ENCODE peak calls at places on chromosome 20, in seven cellular contexts. T is heart left ventricle, Q is testis, X is transverse colon, F is esophagus squamous epithelium, U is HepG2, C is stomach. N is an unnamed sample.

GRCh38 chr20:47453167-47453782 is 48.4 kb upstream of the NCOA3 start:
- DNase-seq in T (no peak), Q (no peak), X (peak), F (no peak), U (peak), C (no peak), N (peak)

GRCh38 chr20:64154590-64155257 is 9.5 kb upstream of the MYT1 start:
- DNase-seq in T (no peak), Q (no peak), X (no peak), F (no peak), U (no peak), C (no peak), N (no peak)

GRCh38 chr20:2133318-2134183 is 31.9 kb downstream of the STK35 start:
- DNase-seq in T (no peak), Q (no peak), X (no peak), F (no peak), U (no peak), C (no peak), N (peak)

GRCh38 chr20:41694796-41695195 is 76.6 kb upstream of the CHD6 start:
- DNase-seq in T (no peak), Q (no peak), X (no peak), F (no peak), U (no peak), C (no peak), N (no peak)

GRCh38 chr20:51528263-51529026 is 14.1 kb downstream of the NFATC2 start:
- DNase-seq in T (no peak), Q (no peak), X (no peak), F (no peak), U (no peak), C (no peak), N (no peak)

GRCh38 chr20:8330785-8331699 is 199.0 kb downstream of the PLCB1 start:
- DNase-seq in T (no peak), Q (no peak), X (no peak), F (no peak), U (peak), C (no peak), N (no peak)

GRCh38 chr20:1122388-1123315 is 4.2 kb downstream of the PSMF1 start:
- DNase-seq in T (peak), Q (no peak), X (peak), F (no peak), U (peak), C (peak), N (no peak)

GRCh38 chr20:32727663-32728062 is 15.6 kb downstream of the COMMD7 start:
- DNase-seq in T (no peak), Q (no peak), X (no peak), F (no peak), U (no peak), C (no peak), N (peak)

GRCh38 chr20:22525821-22526220 is 58.6 kb downstream of the FOXA2 start:
- DNase-seq in T (no peak), Q (no peak), X (no peak), F (no peak), U (peak), C (no peak), N (no peak)

GRCh38 chr20:45775411-45775810 is 16.3 kb downstream of the WFDC3 start:
- DNase-seq in T (no peak), Q (no peak), X (no peak), F (no peak), U (no peak), C (no peak), N (no peak)

GRCh38 chr20:35463455-35464300 is 8.3 kb downstream of the CEP250 start:
- DNase-seq in T (peak), Q (peak), X (peak), F (no peak), U (peak), C (peak), N (peak)

GRCh38 chr20:48190757-48191156 is 405.5 kb upstream of the SULF2 start:
- DNase-seq in T (no peak), Q (no peak), X (peak), F (no peak), U (no peak), C (no peak), N (no peak)

GRCh38 chr20:32411955-32412706 is 54.0 kb downstream of the ASXL1 start:
- DNase-seq in T (no peak), Q (no peak), X (no peak), F (no peak), U (no peak), C (no peak), N (no peak)

GRCh38 chr20:23436681-23437080 is 2.8 kb upstream of the CSTL1 start:
- DNase-seq in T (no peak), Q (no peak), X (no peak), F (no peak), U (no peak), C (no peak), N (no peak)

GRCh38 chr20:7696311-7696710 is 243.9 kb downstream of the HAO1 start:
- DNase-seq in T (no peak), Q (no peak), X (no peak), F (no peak), U (no peak), C (no peak), N (no peak)

GRCh38 chr20:57092900-57093238 is 173.6 kb downstream of the BMP7 start:
- DNase-seq in T (no peak), Q (no peak), X (no peak), F (no peak), U (no peak), C (no peak), N (no peak)

GRCh38 chr20:45179166-45179565 is 4.5 kb downstream of the PI3 start:
- DNase-seq in T (no peak), Q (no peak), X (no peak), F (no peak), U (no peak), C (no peak), N (no peak)

GRCh38 chr20:45359069-45359405 is 3.9 kb upstream of the SYS1 start:
- DNase-seq in T (peak), Q (peak), X (no peak), F (no peak), U (no peak), C (peak), N (no peak)

GRCh38 chr20:34582221-34582620 is 23.7 kb downstream of the MAP1LC3A start:
- DNase-seq in T (no peak), Q (peak), X (no peak), F (no peak), U (no peak), C (no peak), N (no peak)

GRCh38 chr20:17655286-17655651 is 26.8 kb downstream of the RRBP1 start:
- DNase-seq in T (no peak), Q (no peak), X (no peak), F (no peak), U (no peak), C (no peak), N (no peak)

GRCh38 chr20:768426-768978 is at the start of gene SLC52A3:
- DNase-seq in T (peak), Q (peak), X (peak), F (no peak), U (peak), C (peak), N (no peak)

GRCh38 chr20:64112691-64113443 is 5.5 kb upstream of the NPBWR2 start:
- DNase-seq in T (no peak), Q (peak), X (peak), F (no peak), U (no peak), C (peak), N (no peak)

GRCh38 chr20:47792021-47792618 is 6.8 kb upstream of the SULF2 start:
- DNase-seq in T (peak), Q (peak), X (peak), F (no peak), U (no peak), C (no peak), N (peak)

GRCh38 chr20:61353261-61353995 is 101.4 kb downstream of the CDH4 start:
- DNase-seq in T (no peak), Q (no peak), X (no peak), F (no peak), U (no peak), C (no peak), N (peak)

GRCh38 chr20:46174469-46175126 is 56.5 kb downstream of the CD40 start:
- DNase-seq in T (peak), Q (peak), X (peak), F (no peak), U (peak), C (peak), N (no peak)

GRCh38 chr20:23397961-23398360 is 23.3 kb downstream of the NAPB start:
- DNase-seq in T (peak), Q (no peak), X (no peak), F (no peak), U (no peak), C (no peak), N (no peak)

GRCh38 chr20:24983896-24984295 is 8.7 kb downstream of the APMAP start:
- DNase-seq in T (no peak), Q (peak), X (no peak), F (no peak), U (no peak), C (no peak), N (no peak)

GRCh38 chr20:51220293-51220706 is 197.4 kb upstream of the KCNG1 start:
- DNase-seq in T (no peak), Q (peak), X (peak), F (no peak), U (peak), C (peak), N (peak)

GRCh38 chr20:24863356-24863755 is 85.7 kb upstream of the CST7 start:
- DNase-seq in T (no peak), Q (no peak), X (no peak), F (no peak), U (no peak), C (no peak), N (no peak)

GRCh38 chr20:3183896-3184295 is 10.5 kb upstream of the LZTS3 start:
- DNase-seq in T (no peak), Q (no peak), X (no peak), F (no peak), U (no peak), C (no peak), N (no peak)

GRCh38 chr20:38894091-38894847 is 31.9 kb upstream of the FAM83D start:
- DNase-seq in T (no peak), Q (no peak), X (no peak), F (no peak), U (no peak), C (no peak), N (no peak)

GRCh38 chr20:49283176-49283702 is 5.4 kb upstream of the ZNFX1 start:
- DNase-seq in T (no peak), Q (no peak), X (no peak), F (no peak), U (no peak), C (no peak), N (no peak)

GRCh38 chr20:49285233-49285668 is 7.4 kb upstream of the ZNFX1 start:
- DNase-seq in T (no peak), Q (no peak), X (no peak), F (no peak), U (no peak), C (no peak), N (no peak)

GRCh38 chr20:49282584-49283171 is 4.8 kb upstream of the ZNFX1 start:
- DNase-seq in T (no peak), Q (no peak), X (no peak), F (no peak), U (no peak), C (no peak), N (no peak)

GRCh38 chr20:49284818-49285217 is 7.0 kb upstream of the ZNFX1 start:
- DNase-seq in T (no peak), Q (no peak), X (no peak), F (no peak), U (no peak), C (no peak), N (no peak)

DNA sequence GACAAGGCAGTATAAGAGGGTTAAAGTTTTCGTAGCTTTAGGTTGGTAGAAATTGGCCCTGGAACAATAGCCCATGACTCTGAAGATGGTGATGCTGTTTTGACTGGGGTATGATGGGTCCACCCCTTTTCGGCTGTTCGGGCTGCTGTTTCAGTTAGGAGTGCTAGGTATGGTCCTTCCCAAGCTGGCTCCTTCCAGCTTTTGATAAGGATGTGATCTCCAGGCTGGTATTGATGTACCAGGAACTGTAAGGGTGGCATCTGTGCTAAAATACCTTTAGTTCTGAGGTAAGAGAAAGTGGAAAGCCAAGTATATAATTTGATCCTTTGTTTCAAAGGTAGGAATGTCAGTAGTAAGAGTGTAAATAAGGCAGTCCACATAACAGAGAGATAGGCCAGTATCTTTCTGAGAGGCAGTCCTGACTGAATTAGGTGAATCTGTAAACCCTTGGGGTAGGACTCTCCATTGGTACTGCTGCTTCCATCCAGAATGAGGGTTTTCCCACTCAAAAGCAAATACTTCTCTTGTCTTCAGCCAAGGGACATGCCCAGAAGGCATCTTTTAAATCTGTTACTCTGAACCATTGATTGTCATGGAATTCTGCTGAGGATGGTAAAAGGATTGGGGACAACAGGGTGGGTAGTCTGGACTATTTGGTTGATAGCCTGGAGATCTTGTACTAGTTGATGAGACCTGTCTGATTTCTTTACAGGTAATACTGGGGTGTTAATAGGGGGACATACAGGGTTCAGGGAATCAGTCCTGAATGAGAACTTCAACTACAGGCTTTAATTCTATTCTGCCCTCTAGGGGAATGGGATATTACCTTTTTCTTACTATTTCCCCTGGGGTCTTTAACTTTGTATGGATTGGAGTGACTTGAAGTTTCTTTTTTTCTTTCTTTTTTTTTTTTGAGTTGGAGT is 6.1 kb upstream of the ZNFX1 start:
- DNase-seq in T (no peak), Q (no peak), X (no peak), F (no peak), U (peak), C (no peak), N (no peak)
- TF ChIP-seq POLR2A in T (no peak), Q (no peak), X (no peak), F (no peak), U (peak), C (no peak), N (no peak)

GRCh38 chr20:54058420-54059139 is 11.8 kb downstream of the BCAS1 start:
- DNase-seq in T (no peak), Q (peak), X (no peak), F (no peak), U (no peak), C (no peak), N (no peak)
- TF ChIP-seq POLR2A in T (no peak), Q (no peak), X (no peak), F (no peak), U (no peak), C (no peak), N (no peak)

DNA sequence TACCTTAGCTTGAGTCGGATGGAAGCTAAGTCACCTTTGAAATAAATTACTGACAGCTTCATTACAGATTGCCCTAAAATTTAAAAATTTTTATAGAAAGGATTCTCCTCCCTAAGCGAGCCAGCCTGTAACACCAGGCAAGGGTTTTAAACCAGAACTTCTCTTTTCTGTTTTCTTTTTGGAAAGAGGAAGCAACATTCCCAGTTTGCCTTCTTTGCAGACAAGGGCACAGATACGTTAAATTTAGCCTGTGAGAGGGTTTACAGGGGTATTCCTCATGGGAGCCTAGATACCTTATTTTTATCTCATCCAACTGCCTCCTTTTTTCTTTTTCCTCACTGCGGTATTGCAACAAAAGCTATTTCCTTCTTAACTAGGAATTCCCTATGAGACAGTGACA is 45.0 kb downstream of the GNAS start:
- DNase-seq in T (no peak), Q (no peak), X (no peak), F (no peak), U (no peak), C (no peak), N (no peak)
- TF ChIP-seq POLR2A in T (no peak), Q (no peak), X (no peak), F (no peak), U (no peak), C (no peak), N (no peak)

GRCh38 chr20:49614338-49615050 is 46.6 kb upstream of the PTGIS start:
- DNase-seq in T (no peak), Q (no peak), X (no peak), F (no peak), U (peak), C (no peak), N (no peak)

GRCh38 chr20:49608752-49609670 is 41.1 kb upstream of the PTGIS start:
- DNase-seq in T (peak), Q (peak), X (peak), F (no peak), U (peak), C (peak), N (no peak)

GRCh38 chr20:49607568-49607967 is 39.6 kb upstream of the PTGIS start:
- DNase-seq in T (no peak), Q (no peak), X (no peak), F (no peak), U (no peak), C (no peak), N (no peak)

GRCh38 chr20:49612127-49612738 is 44.3 kb upstream of the PTGIS start:
- DNase-seq in T (peak), Q (peak), X (peak), F (no peak), U (peak), C (peak), N (no peak)

GRCh38 chr20:49610701-49611538 is 43.0 kb upstream of the PTGIS start:
- DNase-seq in T (peak), Q (peak), X (peak), F (no peak), U (peak), C (peak), N (peak)
- TF ChIP-seq POLR2A in T (no peak), Q (no peak), X (no peak), F (no peak), U (no peak), C (no peak), N (no peak)

N was measured in H54.